ENCODE peak calls at places on chromosomes 13 and 19, in four cellular contexts. F, J, W and A are unnamed samples.

GRCh38 chr19:36030264-36031148 is 2.2 kb downstream of the CLIP3 start:
- DNase-seq in J (no peak), W (no peak), F (no peak), A (no peak)

GRCh38 chr13:99314640-99315176 is 7.5 kb upstream of the GPR183 start:
- DNase-seq in J (peak; percentile 96), W (no peak), F (no peak), A (no peak)

GRCh38 chr19:32581704-32582164 is 744 bp downstream of the PDCD5 start:
- DNase-seq in F (no peak), W (no peak), J (no peak), A (no peak)

GRCh38 chr13:111259058-111259457 is 61.4 kb upstream of the TEX29 start:
- DNase-seq in W (no peak), F (no peak), J (no peak), A (no peak)

GRCh38 chr19:50325310-50326100 is 3.7 kb downstream of the KCNC3 start:
- DNase-seq in W (peak; percentile 96), J (peak; percentile 73), F (no peak), A (peak; percentile 27)

GRCh38 chr19:58261600-58261967 is 17.2 kb upstream of the ZNF8 start:
- DNase-seq in W (no peak), F (no peak), J (no peak), A (no peak)

GRCh38 chr13:51113969-51114368 is 2.9 kb upstream of the C13orf42 start:
- DNase-seq in J (no peak), F (no peak), W (no peak), A (no peak)

GRCh38 chr19:7607212-7607873 is 11.7 kb downstream of the CAMSAP3 start:
- DNase-seq in F (no peak), W (no peak), J (no peak), A (no peak)

GRCh38 chr19:36225219-36225892 is 10.4 kb downstream of the ZNF146 start:
- DNase-seq in F (no peak), J (no peak), W (no peak), A (no peak)

GRCh38 chr19:11821474-11821873 is 7.4 kb downstream of the ZNF440 start:
- DNase-seq in F (no peak), J (no peak), W (no peak), A (no peak)

GRCh38 chr19:53545271-53546065 is 7.5 kb downstream of the ZNF331 start:
- DNase-seq in J (no peak), W (no peak), F (no peak), A (no peak)
- H3K4me3 ChIP-seq in J (no peak overlapping the region), W (no peak overlapping the region), F (no peak overlapping the region), A (no peak overlapping the region)

GRCh38 chr19:651114-651818 is 11.6 kb downstream of the FGF22 start:
- DNase-seq in F (no peak), W (peak; percentile 77), J (no peak), A (no peak)

GRCh38 chr19:655691-656090 is 7.3 kb downstream of the RNF126 start:
- DNase-seq in J (no peak), F (no peak), W (no peak), A (no peak)

GRCh38 chr19:652467-653389 is 10.3 kb downstream of the RNF126 start:
- DNase-seq in W (peak; percentile 75), F (no peak), J (no peak), A (no peak)

GRCh38 chr19:651991-652390 is 11.0 kb downstream of the RNF126 start:
- DNase-seq in F (no peak), J (no peak), W (peak; percentile 70), A (no peak)

GRCh38 chr19:653425-653824 is 9.6 kb downstream of the RNF126 start:
- DNase-seq in J (no peak), W (peak; percentile 57), F (no peak), A (no peak)
- TF ChIP-seq POLR2AphosphoS5 in J (no peak), W (no peak), F (no peak), A (no peak)

GRCh38 chr19:44749994-44750393 is 1.5 kb downstream of the BCL3 start:
- DNase-seq in F (no peak), J (no peak), W (no peak), A (no peak)
- H3K27me3 ChIP-seq in F (no peaks in the 10 kb centered on the region), J (no peaks in the 10 kb centered on the region), W (no peaks in the 10 kb centered on the region), A (no peaks in the 10 kb centered on the region)

DNA sequence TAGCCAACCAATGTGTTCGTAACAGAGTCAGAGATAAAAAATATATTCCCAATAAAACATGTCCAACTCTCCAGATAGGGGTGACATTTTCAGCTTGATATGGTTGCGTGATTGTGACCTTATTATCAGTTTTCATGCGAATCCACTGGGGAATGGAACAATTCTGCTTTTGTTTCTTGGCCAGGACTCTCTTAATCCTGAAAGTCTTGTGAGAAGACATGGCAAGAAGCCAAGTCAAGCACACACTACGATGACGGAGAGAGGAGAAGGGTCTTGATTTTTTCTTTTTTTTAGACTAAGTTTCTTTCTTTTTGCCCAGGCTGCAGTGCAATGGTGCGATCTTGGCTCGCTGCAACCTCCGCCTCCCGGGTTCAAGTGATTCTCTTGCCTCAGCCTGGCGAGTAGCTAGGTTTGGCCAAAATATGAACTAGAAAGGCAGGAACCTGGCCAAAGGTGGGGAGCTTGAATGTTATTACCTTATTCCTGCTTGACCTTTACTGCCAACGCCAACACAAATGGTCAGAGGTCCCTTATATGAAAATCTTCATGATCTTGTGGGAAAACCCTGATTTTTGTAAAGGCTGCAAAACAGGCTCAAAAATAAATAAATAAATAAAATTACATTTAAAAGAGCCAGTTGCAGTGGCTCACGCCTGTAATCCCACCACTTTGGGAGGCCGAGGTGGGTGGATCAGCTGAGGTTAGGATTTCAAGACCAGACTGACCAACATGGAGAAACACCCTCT is 14.5 kb downstream of the ZNF816 start:
- DNase-seq in F (no peak), J (no peak), W (no peak), A (no peak)
- H3K4me3 ChIP-seq in F (no peak overlapping the region), J (no peak overlapping the region), W (no peak overlapping the region), A (no peak overlapping the region)

GRCh38 chr19:38813323-38813722 is 578 bp upstream of the LGALS4 start:
- DNase-seq in J (no peak), F (no peak), W (no peak), A (no peak)

GRCh38 chr19:38817081-38817480 is 4.3 kb upstream of the LGALS4 start:
- DNase-seq in J (no peak), F (no peak), W (peak; percentile 67), A (no peak)

GRCh38 chr19:38812841-38813320 is at the start of gene LGALS4:
- DNase-seq in F (no peak), W (peak; percentile 55), J (no peak), A (no peak)

GRCh38 chr19:38816131-38816750 is 3.5 kb upstream of the LGALS4 start:
- DNase-seq in J (no peak), F (no peak), W (peak; percentile 76), A (no peak)

DNA sequence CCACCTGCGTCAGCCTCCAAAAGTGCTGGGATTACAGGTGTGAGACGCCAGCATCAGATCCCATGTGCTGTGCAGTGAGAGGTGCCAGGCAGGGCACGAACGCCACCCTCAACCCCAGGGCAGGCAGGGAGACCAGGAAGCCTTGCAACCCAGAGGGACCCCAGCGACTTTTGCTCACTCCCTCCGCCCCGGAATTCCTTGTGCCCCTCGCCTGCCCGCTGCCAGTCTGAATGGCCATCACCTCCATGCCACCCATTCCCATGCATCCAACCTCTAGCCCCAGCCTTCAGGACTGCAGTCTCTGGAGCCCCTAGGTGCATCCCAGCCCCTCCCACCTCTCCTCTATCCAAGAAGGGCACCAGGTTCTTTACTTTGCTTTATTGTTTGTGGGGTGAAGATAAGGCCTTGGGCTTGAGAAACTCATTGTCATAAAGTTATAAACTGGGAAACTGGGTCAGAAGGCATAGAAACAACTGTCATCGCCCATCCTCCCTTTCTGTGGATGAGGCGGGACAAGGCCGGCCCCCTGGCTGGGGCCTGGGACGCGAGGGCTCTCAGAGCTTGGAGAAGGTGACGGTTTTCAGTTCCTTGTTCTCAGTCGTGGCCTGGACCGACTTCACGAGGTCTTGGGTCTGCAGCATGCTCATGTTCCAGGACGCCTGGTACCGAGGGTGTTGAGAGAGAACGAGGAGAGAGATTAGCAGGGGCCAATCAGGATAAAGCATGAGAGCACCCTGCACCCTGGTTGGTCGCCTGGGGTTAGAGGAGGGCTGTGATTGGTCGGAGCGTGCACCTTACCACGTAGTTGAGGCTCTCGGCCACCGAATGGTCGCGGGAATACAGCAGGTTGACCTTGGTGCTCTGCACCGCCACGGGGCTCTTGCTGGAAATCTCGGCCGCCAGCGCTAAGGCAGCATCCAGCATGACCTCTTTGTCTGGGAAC is 2.6 kb upstream of the LGALS4 start:
- DNase-seq in J (no peak), F (no peak), W (peak; percentile 51), A (no peak)
- TF ChIP-seq POLR2AphosphoS5 in J (no peak), F (no peak), W (no peak), A (no peak)

GRCh38 chr13:44068169-44068568 is 188.5 kb downstream of the LACC1 start:
- DNase-seq in F (no peak), W (no peak), J (no peak), A (no peak)

GRCh38 chr13:44063467-44063866 is 183.8 kb downstream of the LACC1 start:
- DNase-seq in J (no peak), F (no peak), W (no peak), A (no peak)

GRCh38 chr13:44061876-44062275 is 182.2 kb downstream of the LACC1 start:
- DNase-seq in F (no peak), W (no peak), J (no peak), A (no peak)

GRCh38 chr13:44063881-44064280 is 184.2 kb downstream of the LACC1 start:
- DNase-seq in W (no peak), J (no peak), F (no peak), A (no peak)

GRCh38 chr13:44064376-44064775 is 184.7 kb downstream of the LACC1 start:
- DNase-seq in F (no peak), J (no peak), W (no peak), A (no peak)
- H3K27me3 ChIP-seq in F (no peaks in the 10 kb centered on the region), J (no peaks in the 10 kb centered on the region), W (no peaks in the 10 kb centered on the region), A (no peaks in the 10 kb centered on the region)

GRCh38 chr19:29526730-29527499 is 1.1 kb downstream of the VSTM2B start:
- DNase-seq in J (no peak), F (no peak), W (peak; percentile 75), A (no peak)

GRCh38 chr19:29528946-29529645 is 3.3 kb downstream of the VSTM2B start:
- DNase-seq in F (no peak), J (no peak), W (peak; percentile 62), A (no peak)

GRCh38 chr19:29525901-29526729 is at the start of gene VSTM2B:
- DNase-seq in F (no peak), J (no peak), W (peak; percentile 75), A (no peak)

GRCh38 chr19:29528350-29528945 is 2.7 kb downstream of the VSTM2B start:
- DNase-seq in J (peak; percentile 31), W (peak; percentile 92), F (no peak), A (peak; percentile 51)

DNA sequence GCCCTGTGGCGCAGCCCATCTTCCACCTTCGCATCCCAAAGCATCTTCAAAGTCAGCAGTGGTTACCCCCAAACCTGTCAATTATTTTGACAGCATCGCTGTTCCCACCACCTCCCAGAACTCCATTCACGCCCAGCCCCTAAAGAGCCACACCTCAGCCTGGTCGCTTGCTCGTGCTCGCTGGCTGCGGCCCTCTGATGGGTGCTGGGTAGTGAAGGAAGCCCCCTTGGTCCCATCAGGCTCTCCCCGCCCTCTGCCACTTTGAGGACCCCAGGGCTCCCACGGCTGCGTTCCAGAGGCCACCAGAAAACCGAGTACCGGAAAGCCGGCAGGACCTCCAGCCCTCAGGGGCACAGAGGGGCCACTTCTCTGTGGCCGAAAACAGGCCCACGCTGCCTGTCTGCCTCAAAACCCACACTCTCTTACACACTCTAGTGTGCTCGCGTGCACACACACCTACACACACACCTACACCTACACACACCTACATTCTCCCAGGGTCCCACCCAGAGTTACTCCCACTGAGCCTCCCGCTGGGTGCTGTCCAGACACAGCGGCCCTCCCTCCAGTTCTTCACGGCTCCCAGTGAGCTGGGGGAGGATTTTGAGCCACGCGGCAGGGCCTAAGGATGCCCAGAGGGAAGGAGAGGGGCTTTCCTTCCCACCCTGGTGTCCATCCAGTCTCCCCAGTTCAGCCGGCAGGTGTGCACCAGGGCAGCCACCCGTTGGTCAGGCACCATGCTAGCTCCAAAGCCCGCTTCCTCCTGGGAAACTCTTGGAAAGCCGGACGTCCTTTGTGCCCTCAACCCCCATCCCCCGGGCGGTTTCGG is 1.9 kb downstream of the VSTM2B start:
- DNase-seq in J (no peak), F (no peak), W (no peak), A (no peak)
- H3K4me3 ChIP-seq in J (no peak overlapping the region), F (no peak overlapping the region), W (peak overlapping the region; percentile 10), A (no peak overlapping the region)